ENCODE peak calls at places on chromosomes 1 and 21, in eight cellular contexts. L, N, X, I, A, O, C and P are unnamed samples. For H3K36me3, the result is how much of the 10 kb centered on the place peaks cover.

GRCh38 chr21:45990741-45991605 is 9.4 kb downstream of the COL6A1 start:
- DNase-seq in C (no peak), L (no peak), I (no peak), N (peak), O (peak), A (no peak), X (peak), P (no peak)

GRCh38 chr21:22791986-22792560 is 1793.9 kb downstream of the NCAM2 start:
- DNase-seq in C (peak), I (peak), X (peak), L (peak), O (no peak), N (peak), A (peak), P (peak)

GRCh38 chr1:93616996-93617669 is 64.5 kb downstream of the BCAR3 start:
- DNase-seq in X (peak), A (no peak), I (peak), O (peak), N (no peak), L (no peak), C (no peak), P (no peak)

GRCh38 chr1:48493970-48494769 is 22.2 kb upstream of the SPATA6 start:
- DNase-seq in N (peak), A (no peak), X (no peak), C (peak), L (peak), O (no peak), I (peak), P (peak)

GRCh38 chr1:233668725-233669294 is 54.9 kb downstream of the KCNK1 start:
- DNase-seq in C (peak), L (no peak), X (no peak), N (no peak), A (no peak), I (peak), O (no peak), P (no peak)

GRCh38 chr1:197774691-197775281 is 494 bp downstream of the DENND1B start:
- DNase-seq in C (peak), A (peak), I (peak), O (no peak), X (peak), N (peak), L (peak), P (no peak)

GRCh38 chr21:14616303-14617039 is 70.4 kb upstream of the SAMSN1 start:
- DNase-seq in O (no peak), C (peak), N (no peak), A (no peak), X (no peak), I (no peak), L (peak), P (no peak)

GRCh38 chr1:43509007-43509739 is 21.5 kb upstream of the PTPRF start:
- DNase-seq in A (no peak), I (no peak), X (no peak), O (no peak), L (no peak), N (peak), C (peak), P (no peak)

GRCh38 chr1:43914576-43915525 is 18.8 kb upstream of the ARTN start:
- DNase-seq in X (no peak), C (peak), I (no peak), O (no peak), A (no peak), N (no peak), L (no peak), P (no peak)

GRCh38 chr1:21326861-21327344 is 36.6 kb upstream of the ECE1 start:
- DNase-seq in A (peak), O (peak), C (no peak), I (no peak), N (no peak), X (peak), L (no peak), P (no peak)

GRCh38 chr1:240831191-240831631 is 219.3 kb upstream of the GREM2 start:
- DNase-seq in L (no peak), O (no peak), X (no peak), N (no peak), A (no peak), I (peak), C (peak), P (no peak)

GRCh38 chr1:93588206-93588605 is 93.4 kb downstream of the BCAR3 start:
- DNase-seq in L (no peak), C (no peak), A (no peak), N (no peak), X (no peak), I (peak), O (no peak), P (no peak)

GRCh38 chr21:29423521-29423920 is 124.8 kb downstream of the BACH1 start:
- DNase-seq in N (no peak), C (no peak), I (no peak), L (no peak), X (no peak), O (no peak), A (no peak), P (no peak)

GRCh38 chr1:206419783-206420182 is 50.5 kb upstream of the IKBKE start:
- DNase-seq in A (no peak), C (peak), X (no peak), N (no peak), L (no peak), O (no peak), I (no peak), P (no peak)

GRCh38 chr21:16589046-16589445 is 859.3 kb downstream of the USP25 start:
- DNase-seq in L (no peak), A (no peak), X (no peak), C (no peak), N (no peak), O (no peak), I (no peak), P (no peak)

GRCh38 chr1:153548722-153549695 is at the start of gene S100A3:
- DNase-seq in L (no peak), O (peak), I (peak), N (peak), X (peak), C (peak), A (no peak), P (peak)

GRCh38 chr1:8510041-8510823 is 192.3 kb downstream of the SLC45A1 start:
- DNase-seq in X (no peak), O (no peak), C (no peak), L (no peak), N (no peak), I (peak), A (no peak), P (no peak)

GRCh38 chr1:88371396-88371795 is 312.7 kb upstream of the PKN2 start:
- DNase-seq in A (no peak), L (no peak), I (no peak), X (no peak), C (peak), N (no peak), O (no peak), P (no peak)

GRCh38 chr1:10677508-10678364 is 118.7 kb downstream of the CASZ1 start:
- DNase-seq in I (no peak), X (no peak), O (no peak), N (peak), L (peak), C (no peak), A (peak), P (no peak)

GRCh38 chr1:195939844-195940243 is 668.4 kb downstream of the KCNT2 start:
- DNase-seq in X (no peak), C (peak), N (peak), L (peak), O (no peak), I (no peak), A (peak), P (no peak)

GRCh38 chr1:60904079-60904852 is 178.1 kb upstream of the NFIA start:
- DNase-seq in L (no peak), A (no peak), I (no peak), C (peak), N (no peak), O (peak), X (peak), P (no peak)

GRCh38 chr1:38578444-38578951 is 281.1 kb downstream of the RRAGC start:
- DNase-seq in A (peak), C (no peak), N (peak), I (no peak), L (peak), X (no peak), O (no peak), P (no peak)

GRCh38 chr1:86778510-86779218 is 74.3 kb downstream of the SH3GLB1 start:
- DNase-seq in O (no peak), X (no peak), A (no peak), N (no peak), I (peak), L (no peak), C (peak), P (no peak)

GRCh38 chr1:94832446-94832845 is 12.3 kb downstream of the SLC44A3 start:
- DNase-seq in A (no peak), N (no peak), X (no peak), I (no peak), C (no peak), O (no peak), L (no peak), P (no peak)

GRCh38 chr21:41767606-41768370 is 936 bp upstream of the RIPK4 start:
- DNase-seq in X (no peak), A (peak), C (peak), O (no peak), L (peak), I (no peak), N (peak), P (peak)

GRCh38 chr1:12528021-12528852 is 89.8 kb downstream of the DHRS3 start:
- DNase-seq in X (no peak), I (no peak), L (no peak), O (peak), C (peak), N (no peak), A (no peak), P (no peak)

GRCh38 chr1:29581256-29581655 is 344.9 kb downstream of the PTPRU start:
- DNase-seq in O (no peak), X (no peak), A (no peak), L (no peak), C (no peak), N (peak), I (no peak), P (no peak)

GRCh38 chr1:187641907-187642306 is 813.2 kb downstream of the PLA2G4A start:
- DNase-seq in C (no peak), L (no peak), I (no peak), O (no peak), X (peak), A (peak), N (no peak), P (no peak)

GRCh38 chr1:70041317-70042045 is 163.9 kb downstream of the LRRC40 start:
- DNase-seq in N (no peak), X (no peak), L (no peak), I (no peak), O (no peak), A (no peak), C (no peak), P (no peak)

GRCh38 chr1:12135612-12136011 is 31.2 kb upstream of the TNFRSF1B start:
- DNase-seq in L (no peak), A (no peak), C (peak), O (peak), I (no peak), N (no peak), X (no peak), P (no peak)

GRCh38 chr1:43001434-43001833 is 42.8 kb upstream of the SLC2A1 start:
- DNase-seq in A (no peak), I (no peak), N (no peak), X (no peak), O (no peak), C (no peak), L (no peak), P (no peak)

GRCh38 chr1:30047576-30047975 is 675.8 kb downstream of the MATN1 start:
- DNase-seq in O (no peak), N (no peak), I (no peak), A (no peak), L (no peak), X (no peak), C (no peak), P (no peak)

GRCh38 chr21:27545754-27546349 is 579.0 kb upstream of the ADAMTS5 start:
- DNase-seq in A (no peak), L (no peak), N (no peak), O (no peak), C (no peak), X (no peak), I (no peak), P (no peak)

GRCh38 chr1:3904843-3905185 is 4.7 kb upstream of the C1orf174 start:
- DNase-seq in A (no peak), I (no peak), X (no peak), O (no peak), C (no peak), N (no peak), L (peak), P (no peak)

GRCh38 chr1:26358411-26359384 is 4.8 kb upstream of the CRYBG2 start:
- DNase-seq in L (peak), I (no peak), O (no peak), A (no peak), X (no peak), N (peak), C (peak), P (no peak)

GRCh38 chr1:26361605-26362122 is 7.7 kb upstream of the CRYBG2 start:
- DNase-seq in O (no peak), X (no peak), C (no peak), L (no peak), A (no peak), I (no peak), N (no peak), P (no peak)

GRCh38 chr1:26360051-26360806 is 6.3 kb upstream of the CRYBG2 start:
- DNase-seq in I (no peak), A (peak), C (no peak), X (no peak), O (no peak), N (peak), L (peak), P (no peak)

GRCh38 chr1:26362331-26362730 is 8.4 kb upstream of the CRYBG2 start:
- DNase-seq in I (no peak), X (no peak), N (no peak), A (no peak), C (no peak), L (no peak), O (no peak), P (no peak)

GRCh38 chr1:26360807-26361604 is 7.1 kb upstream of the CRYBG2 start:
- DNase-seq in O (no peak), N (no peak), A (no peak), I (no peak), X (no peak), C (no peak), L (no peak), P (no peak)
- TF ChIP-seq CTCF in O (no peak), N (no peak), A (no peak), I (no peak), X (no peak), C (no peak), L (no peak), P (no peak)

DNA sequence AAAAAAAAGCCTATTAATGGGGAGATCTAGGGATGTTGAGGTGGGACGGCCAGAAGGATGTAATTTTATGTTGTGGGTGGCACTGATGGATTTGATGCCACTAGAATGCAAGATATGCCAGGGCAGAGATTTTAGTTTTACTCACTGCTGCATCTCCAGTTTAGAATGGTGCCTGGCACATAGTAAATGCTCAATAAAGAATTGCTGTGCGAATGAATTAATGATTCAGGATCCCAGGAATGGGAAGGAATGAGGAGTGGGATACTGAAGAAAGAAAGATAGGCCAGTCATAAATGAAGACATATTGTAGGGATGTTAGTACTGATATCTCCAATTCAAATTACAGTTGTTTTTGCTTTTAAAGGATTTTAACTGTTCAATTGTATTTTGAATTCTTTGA is 72.6 kb downstream of the CAMTA1 start:
- DNase-seq in C (no peak), L (no peak), N (no peak), I (no peak), A (no peak), X (no peak), O (no peak), P (no peak)
- H3K4me3 ChIP-seq in C (no peak), L (no peak), N (no peak), I (no peak), A (no peak), X (no peak), O (no peak), P (no peak)

GRCh38 chr21:34843562-34843961 is 174.8 kb downstream of the CLIC6 start:
- DNase-seq in L (no peak), O (no peak), C (no peak), X (no peak), I (no peak), N (peak), A (no peak), P (no peak)
- H3K36me3 ChIP-seq in L (under half), O (under half), C (half or more), X (under half), I (under half), N (under half), A (under half), P (under half)

GRCh38 chr1:215606564-215607168 is 39.6 kb downstream of the KCTD3 start:
- DNase-seq in L (peak), N (no peak), O (no peak), X (no peak), I (no peak), C (peak), A (no peak), P (no peak)
- TF ChIP-seq CTCF in L (no peak), N (peak), O (peak), X (peak), I (peak), C (peak), A (peak), P (peak)

GRCh38 chr1:36322085-36322785 is 1.2 kb downstream of the EVA1B start:
- DNase-seq in A (peak), X (no peak), L (peak), O (no peak), N (peak), I (no peak), C (no peak), P (no peak)
- H3K4me3 ChIP-seq in A (peak), X (no peak), L (peak), O (peak), N (no peak), I (peak), C (no peak), P (peak)

GRCh38 chr1:2527553-2527860 is 1.1 kb upstream of the PANK4 start:
- DNase-seq in I (no peak), L (no peak), C (no peak), A (no peak), X (no peak), O (no peak), N (no peak), P (no peak)
- H3K36me3 ChIP-seq in I (under half), L (under half), C (under half), A (under half), X (under half), O (under half), N (under half), P (under half)